ENCODE peak calls at places on chromosomes 16 and 17, in five cellular contexts. One of them, this sample, is unnamed. For H3K4me1, the result is how much of the 10 kb centered on the place peaks cover.

GRCh38 chr17:68145088-68145487 is 102.8 kb upstream of the AMZ2 start:
- DNase-seq in stomach: no peak
- DNase-seq in body of pancreas: no peak
- DNase-seq in kidney: no peak
- DNase-seq in tibial nerve: no peak
- DNase-seq in this sample: no peak

GRCh38 chr17:37490638-37491614 is 1.2 kb downstream of the DUSP14 start:
- DNase-seq in stomach: no peak
- DNase-seq in body of pancreas: no peak
- DNase-seq in kidney: no peak
- DNase-seq in tibial nerve: peak
- DNase-seq in this sample: no peak

GRCh38 chr16:86448306-86448705 is 62.0 kb upstream of the FOXF1 start:
- DNase-seq in body of pancreas: no peak
- DNase-seq in stomach: no peak
- DNase-seq in tibial nerve: no peak
- DNase-seq in kidney: no peak
- DNase-seq in this sample: no peak

GRCh38 chr17:2962236-2962635 is 101.2 kb downstream of the OR1D5 start:
- DNase-seq in kidney: no peak
- DNase-seq in body of pancreas: no peak
- DNase-seq in tibial nerve: no peak
- DNase-seq in stomach: no peak
- DNase-seq in this sample: no peak

GRCh38 chr16:88653101-88653500 is 2.2 kb upstream of the CYBA start:
- DNase-seq in tibial nerve: no peak
- DNase-seq in kidney: no peak
- DNase-seq in body of pancreas: no peak
- DNase-seq in stomach: no peak
- DNase-seq in this sample: no peak

GRCh38 chr17:32298721-32299578 is 33.3 kb downstream of the RHBDL3 start:
- DNase-seq in stomach: no peak
- DNase-seq in kidney: no peak
- DNase-seq in body of pancreas: no peak
- DNase-seq in tibial nerve: no peak
- DNase-seq in this sample: no peak

GRCh38 chr16:81885976-81886586 is 107.0 kb downstream of the PLCG2 start:
- DNase-seq in body of pancreas: peak
- DNase-seq in tibial nerve: no peak
- DNase-seq in stomach: no peak
- DNase-seq in kidney: no peak
- DNase-seq in this sample: no peak

GRCh38 chr17:9360610-9361571 is 214.7 kb downstream of the STX8 start:
- DNase-seq in tibial nerve: no peak
- DNase-seq in stomach: no peak
- DNase-seq in body of pancreas: peak
- DNase-seq in kidney: peak
- DNase-seq in this sample: peak

GRCh38 chr17:77396610-77397009 is 255.8 kb downstream of the SEC14L1 start:
- DNase-seq in body of pancreas: no peak
- DNase-seq in tibial nerve: no peak
- DNase-seq in stomach: no peak
- DNase-seq in kidney: no peak
- DNase-seq in this sample: no peak

GRCh38 chr16:1109648-1110047 is 13.6 kb upstream of the C1QTNF8 start:
- DNase-seq in kidney: no peak
- DNase-seq in body of pancreas: no peak
- DNase-seq in stomach: no peak
- DNase-seq in tibial nerve: no peak
- DNase-seq in this sample: no peak

GRCh38 chr16:23676924-23677480 is 1.7 kb upstream of the PLK1 start:
- DNase-seq in tibial nerve: no peak
- DNase-seq in kidney: no peak
- DNase-seq in body of pancreas: peak
- DNase-seq in stomach: no peak
- DNase-seq in this sample: no peak

GRCh38 chr17:77319211-77320031 is 178.7 kb downstream of the SEC14L1 start:
- DNase-seq in tibial nerve: peak
- DNase-seq in kidney: peak
- DNase-seq in stomach: peak
- DNase-seq in body of pancreas: peak
- DNase-seq in this sample: peak

GRCh38 chr17:7284911-7285310 is 3.4 kb downstream of the SLC2A4 start:
- DNase-seq in tibial nerve: no peak
- DNase-seq in kidney: no peak
- DNase-seq in stomach: no peak
- DNase-seq in body of pancreas: no peak
- DNase-seq in this sample: no peak

GRCh38 chr17:82781894-82782274 is 30.0 kb downstream of the TBCD start:
- DNase-seq in stomach: peak
- DNase-seq in kidney: peak
- DNase-seq in tibial nerve: peak
- DNase-seq in body of pancreas: peak
- DNase-seq in this sample: peak

GRCh38 chr17:29159286-29159860 is 20.8 kb downstream of the MYO18A start:
- DNase-seq in kidney: peak
- DNase-seq in tibial nerve: no peak
- DNase-seq in stomach: no peak
- DNase-seq in body of pancreas: no peak
- DNase-seq in this sample: no peak
- H3K4me1 ChIP-seq in kidney: half or more
- H3K4me1 ChIP-seq in tibial nerve: half or more
- H3K4me1 ChIP-seq in stomach: half or more
- H3K4me1 ChIP-seq in body of pancreas: half or more
- H3K4me1 ChIP-seq in this sample: half or more

GRCh38 chr17:80830020-80830780 is 161.4 kb upstream of the CHMP6 start:
- DNase-seq in stomach: no peak
- DNase-seq in body of pancreas: no peak
- DNase-seq in kidney: peak
- DNase-seq in tibial nerve: no peak
- DNase-seq in this sample: no peak

GRCh38 chr17:80832888-80833583 is 158.6 kb upstream of the CHMP6 start:
- DNase-seq in body of pancreas: peak
- DNase-seq in kidney: peak
- DNase-seq in stomach: peak
- DNase-seq in tibial nerve: peak
- DNase-seq in this sample: peak

GRCh38 chr17:80832266-80832676 is 159.4 kb upstream of the CHMP6 start:
- DNase-seq in kidney: peak
- DNase-seq in body of pancreas: peak
- DNase-seq in tibial nerve: peak
- DNase-seq in stomach: no peak
- DNase-seq in this sample: no peak

GRCh38 chr17:80829166-80829813 is 162.4 kb upstream of the CHMP6 start:
- DNase-seq in kidney: peak
- DNase-seq in tibial nerve: no peak
- DNase-seq in stomach: no peak
- DNase-seq in body of pancreas: no peak
- DNase-seq in this sample: no peak

GRCh38 chr17:80831481-80831880 is 160.2 kb upstream of the CHMP6 start:
- DNase-seq in kidney: no peak
- DNase-seq in tibial nerve: no peak
- DNase-seq in body of pancreas: no peak
- DNase-seq in stomach: no peak
- DNase-seq in this sample: no peak
- H3K4me1 ChIP-seq in kidney: under half
- H3K4me1 ChIP-seq in tibial nerve: under half
- H3K4me1 ChIP-seq in body of pancreas: under half
- H3K4me1 ChIP-seq in stomach: under half
- H3K4me1 ChIP-seq in this sample: under half

GRCh38 chr16:19118938-19119431 is 5.2 kb downstream of the ITPRIPL2 start:
- DNase-seq in kidney: no peak
- DNase-seq in body of pancreas: no peak
- DNase-seq in tibial nerve: peak
- DNase-seq in stomach: no peak
- DNase-seq in this sample: peak
- H3K4me1 ChIP-seq in kidney: under half
- H3K4me1 ChIP-seq in body of pancreas: half or more
- H3K4me1 ChIP-seq in tibial nerve: under half
- H3K4me1 ChIP-seq in stomach: under half
- H3K4me1 ChIP-seq in this sample: under half

DNA sequence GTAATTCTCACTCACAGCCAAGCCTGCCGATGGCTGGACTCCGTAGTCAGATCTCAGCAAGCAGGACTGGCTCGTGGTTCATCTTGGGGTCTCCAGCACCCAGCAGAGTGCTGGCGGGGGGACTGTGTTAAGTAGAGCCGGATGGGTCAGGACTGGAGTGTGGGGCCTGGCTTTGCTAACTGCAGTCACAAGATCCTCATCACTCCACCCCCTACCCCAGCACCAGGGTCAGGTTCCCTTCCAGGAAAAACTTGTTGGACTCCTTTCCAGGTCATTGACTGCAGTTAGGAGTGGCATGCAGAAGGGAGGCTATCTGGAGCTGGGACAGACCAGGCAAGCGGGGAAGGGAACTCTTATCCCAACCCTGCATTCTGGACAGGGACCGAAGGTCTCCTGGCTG is 6.0 kb downstream of the CIITA start:
- DNase-seq in kidney: peak
- DNase-seq in stomach: peak
- DNase-seq in tibial nerve: no peak
- DNase-seq in body of pancreas: peak
- DNase-seq in this sample: peak
- H3K4me1 ChIP-seq in kidney: under half
- H3K4me1 ChIP-seq in stomach: under half
- H3K4me1 ChIP-seq in tibial nerve: under half
- H3K4me1 ChIP-seq in body of pancreas: under half
- H3K4me1 ChIP-seq in this sample: under half

This sample was measured in lung.